ENCODE peak calls at places on chromosome 9, in five cellular contexts. Q is activated gamma-delta T cell; M is astrocyte of the spinal cord; N is activated CD4-positive, alpha-beta T cell treated with anti-CD3 and anti-CD28 coated beads, Interleukin-2, amount 50 U/mL, for 1 hour; C is NCI-H2081. K is an unnamed sample.

GRCh38 chr9:83957029-83957513 is 22.9 kb downstream of the HNRNPK start:
- DNase-seq in C (no peak), Q (no peak), M (no peak), N (no peak), K (no peak)

GRCh38 chr9:137025120-137025966 is 2.7 kb downstream of the ABCA2 start:
- DNase-seq in M (no peak), N (no peak), Q (no peak), C (peak), K (no peak)

GRCh38 chr9:8570776-8571175 is 771.2 kb upstream of the DMAC1 start:
- DNase-seq in C (no peak), Q (no peak), M (no peak), N (no peak), K (no peak)

GRCh38 chr9:3894764-3895163 is 369.0 kb upstream of the RFX3 start:
- DNase-seq in C (no peak), N (no peak), Q (no peak), M (peak), K (no peak)

GRCh38 chr9:98766548-98766947 is 29.8 kb downstream of the ANKS6 start:
- DNase-seq in M (no peak), C (no peak), N (no peak), Q (no peak), K (no peak)

GRCh38 chr9:127178646-127179632 is 56.5 kb upstream of the ANGPTL2 start:
- DNase-seq in N (no peak), Q (no peak), C (no peak), M (no peak), K (no peak)

GRCh38 chr9:33186457-33187168 is 19.5 kb upstream of the B4GALT1 start:
- DNase-seq in N (no peak), M (no peak), C (no peak), Q (no peak), K (no peak)

GRCh38 chr9:135606885-135607259 is 32.5 kb downstream of the GLT6D1 start:
- DNase-seq in N (no peak), M (no peak), Q (no peak), C (no peak), K (no peak)

GRCh38 chr9:135275163-135275925 is 187.9 kb downstream of the OLFM1 start:
- DNase-seq in N (no peak), C (no peak), Q (no peak), M (no peak), K (no peak)

GRCh38 chr9:35814106-35814840 is 569 bp downstream of the HINT2 start:
- DNase-seq in Q (no peak), C (peak), M (peak), N (no peak), K (no peak)

GRCh38 chr9:20001058-20001457 is 212.2 kb upstream of the SLC24A2 start:
- DNase-seq in M (no peak), N (no peak), Q (no peak), C (no peak), K (no peak)

GRCh38 chr9:976805-977360 is 428 bp downstream of the DMRT3 start:
- DNase-seq in N (no peak), C (no peak), Q (no peak), M (no peak), K (no peak)

GRCh38 chr9:136787690-136788400 is 3.3 kb upstream of the TMEM141 start:
- DNase-seq in N (peak), C (peak), M (peak), Q (no peak), K (peak)

GRCh38 chr9:95379630-95380029 is 62.1 kb upstream of the FANCC start:
- DNase-seq in M (no peak), C (no peak), Q (no peak), N (peak), K (no peak)

GRCh38 chr9:116844621-116845020 is 157.5 kb downstream of the TRIM32 start:
- DNase-seq in M (no peak), Q (no peak), N (no peak), C (no peak), K (no peak)

GRCh38 chr9:85166808-85167545 is 497.4 kb downstream of the NTRK2 start:
- DNase-seq in C (no peak), Q (no peak), N (no peak), M (no peak), K (no peak)

GRCh38 chr9:131977074-131977838 is 102.4 kb downstream of the MED27 start:
- DNase-seq in N (no peak), M (no peak), C (no peak), Q (no peak), K (no peak)

GRCh38 chr9:108675708-108676107 is 180.1 kb downstream of the ACTL7B start:
- DNase-seq in C (no peak), N (no peak), M (no peak), Q (no peak), K (no peak)

GRCh38 chr9:118782790-118783463 is 586.3 kb downstream of the BRINP1 start:
- DNase-seq in Q (no peak), C (peak), N (no peak), M (no peak), K (no peak)

GRCh38 chr9:127555830-127556820 is 56.0 kb upstream of the STXBP1 start:
- DNase-seq in Q (no peak), M (peak), N (peak), C (no peak), K (peak)

GRCh38 chr9:134210511-134210907 is 46.1 kb upstream of the RNU6ATAC start:
- DNase-seq in Q (no peak), N (no peak), M (no peak), C (no peak), K (no peak)

GRCh38 chr9:104861406-104861805 is 66.5 kb downstream of the ABCA1 start:
- DNase-seq in N (no peak), M (no peak), Q (no peak), C (no peak), K (no peak)

GRCh38 chr9:99357575-99357974 is 135.5 kb downstream of the SEC61B start:
- DNase-seq in C (no peak), N (no peak), M (no peak), Q (no peak), K (no peak)

GRCh38 chr9:35905912-35906679 is at the start of gene HRCT1:
- DNase-seq in C (peak), N (no peak), M (peak), Q (no peak), K (no peak)

GRCh38 chr9:112091805-112092204 is 83.3 kb downstream of the SUSD1 start:
- DNase-seq in N (no peak), C (peak), M (peak), Q (no peak), K (no peak)

GRCh38 chr9:137027369-137028012 is 546 bp downstream of the ABCA2 start:
- DNase-seq in C (no peak), N (no peak), Q (no peak), M (no peak), K (no peak)

GRCh38 chr9:35570709-35571108 is 34.4 kb upstream of the TESK1 start:
- DNase-seq in M (no peak), C (no peak), N (no peak), Q (no peak), K (no peak)

GRCh38 chr9:114469091-114469853 is 36.0 kb downstream of the WHRN start:
- DNase-seq in M (no peak), N (no peak), Q (no peak), C (no peak), K (no peak)

K was measured in T-helper 9 cell.